ENCODE peak calls at places on chromosomes 1 and 21, in five cellular contexts. J, V, I, Y and K are unnamed samples.

GRCh38 chr1:174114788-174115448 is 44.4 kb upstream of the RABGAP1L start:
- DNase-seq in J (peak; percentile 59), I (peak; percentile 40), V (peak; percentile 74), Y (peak; percentile 59), K (peak; percentile 61)

GRCh38 chr1:115702993-115703392 is 61.2 kb downstream of the VANGL1 start:
- DNase-seq in Y (no peak), J (no peak), I (no peak), V (no peak), K (no peak)

GRCh38 chr1:107110346-107110745 is 30.5 kb upstream of the NTNG1 start:
- DNase-seq in V (no peak), Y (no peak), J (no peak), I (no peak), K (no peak)

GRCh38 chr1:212557739-212558664 is 50.6 kb upstream of the ATF3 start:
- DNase-seq in V (peak; percentile 70), Y (peak; percentile 32), J (peak; percentile 21), I (peak; percentile 8), K (no peak)

GRCh38 chr1:203204776-203205175 is 18.3 kb upstream of the CHI3L1 start:
- DNase-seq in J (no peak), Y (no peak), V (no peak), I (no peak), K (no peak)

GRCh38 chr1:159752135-159752580 is 28.6 kb upstream of the DUSP23 start:
- DNase-seq in I (peak; percentile 4), Y (no peak), V (peak; percentile 7), J (no peak), K (no peak)

GRCh38 chr1:53110370-53111072 is 31.9 kb downstream of the SLC1A7 start:
- DNase-seq in I (peak; percentile 66), V (peak; percentile 45), Y (no peak), J (no peak), K (no peak)

GRCh38 chr1:240611619-240612490 is at the start of gene GREM2:
- DNase-seq in Y (peak; percentile 86), J (peak; percentile 56), V (peak; percentile 74), I (peak; percentile 95), K (peak; percentile 70)

GRCh38 chr1:77536813-77537212 is 145.6 kb downstream of the ZZZ3 start:
- DNase-seq in I (peak; percentile 98), Y (no peak), J (no peak), V (no peak), K (no peak)

GRCh38 chr1:3564921-3565831 is 46.1 kb downstream of the MEGF6 start:
- DNase-seq in I (peak; percentile 10), Y (peak; percentile 56), V (peak; percentile 60), J (peak; percentile 57), K (peak; percentile 56)

DNA sequence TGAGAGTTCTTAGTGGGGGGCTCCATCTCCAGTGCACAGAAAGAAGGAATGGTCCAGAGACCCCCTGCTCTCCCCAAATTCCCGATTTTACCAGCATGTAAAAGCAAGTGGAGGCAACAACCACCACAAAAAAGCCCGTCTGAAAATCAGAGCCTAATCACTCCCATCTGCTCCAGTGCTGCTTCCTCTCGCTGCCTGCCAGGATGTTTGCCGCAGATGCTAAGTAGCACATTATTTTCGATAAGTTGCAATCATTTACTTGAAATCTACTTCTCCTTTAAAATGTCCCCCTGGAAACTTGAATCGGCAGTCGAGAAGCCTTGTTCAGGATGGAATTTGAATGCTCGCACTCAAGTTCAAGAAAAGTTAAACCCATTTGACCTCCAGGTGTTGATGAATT is 221.1 kb downstream of the PBX1 start:
- DNase-seq in V (no peak), J (no peak), I (peak; percentile 47), Y (no peak), K (no peak)
- H3K4me1 ChIP-seq in V (peaks cover 30% of the 10 kb centered on the region), J (peaks cover 15% of the 10 kb centered on the region), I (peaks cover 25% of the 10 kb centered on the region), Y (peaks cover 59% of the 10 kb centered on the region), K (no peaks in the 10 kb centered on the region)

GRCh38 chr1:33347650-33347992 is 26.7 kb upstream of the A3GALT2 start:
- DNase-seq in I (peak; percentile 27), Y (no peak), V (peak; percentile 53), J (no peak), K (no peak)
- H3K4me3 ChIP-seq in I (peak overlapping the region; percentile 98), Y (peak overlapping the region; percentile 98), V (peak overlapping the region; percentile 92), J (peak overlapping the region; percentile 11), K (no peak overlapping the region)

GRCh38 chr21:45135868-45136267 is 61.5 kb downstream of the ADARB1 start:
- DNase-seq in I (no peak), Y (no peak), J (no peak), V (no peak), K (no peak)

GRCh38 chr21:45137612-45137937 is 63.2 kb downstream of the ADARB1 start:
- DNase-seq in J (no peak), Y (no peak), I (no peak), V (no peak), K (no peak)

GRCh38 chr21:45136500-45136899 is 62.1 kb downstream of the ADARB1 start:
- DNase-seq in V (no peak), I (no peak), Y (no peak), J (no peak), K (no peak)

GRCh38 chr21:45138199-45139002 is 64.0 kb downstream of the ADARB1 start:
- DNase-seq in V (peak; percentile 84), I (peak; percentile 67), Y (peak; percentile 81), J (peak; percentile 59), K (peak; percentile 52)

GRCh38 chr21:45136927-45137611 is 62.7 kb downstream of the ADARB1 start:
- DNase-seq in J (peak; percentile 77), I (peak; percentile 90), Y (peak; percentile 93), V (peak; percentile 93), K (peak; percentile 75)
- H3K4me1 ChIP-seq in J (no peaks in the 10 kb centered on the region), I (peaks cover 36% of the 10 kb centered on the region), Y (peaks cover 14% of the 10 kb centered on the region), V (peaks cover 3% of the 10 kb centered on the region), K (no peaks in the 10 kb centered on the region)

GRCh38 chr1:231417503-231417902 is 4.6 kb downstream of the EGLN1 start:
- DNase-seq in I (no peak), V (no peak), Y (no peak), J (no peak), K (no peak)
- H3K4me3 ChIP-seq in I (peak overlapping the region; percentile 27), V (no peak overlapping the region), Y (peak overlapping the region; percentile 95), J (no peak overlapping the region), K (peak overlapping the region; percentile 1)

GRCh38 chr1:19395678-19396192 is 83.6 kb downstream of the SLC66A1 start:
- DNase-seq in J (no peak), V (no peak), Y (no peak), I (peak; percentile 83), K (no peak)

GRCh38 chr1:19397217-19397945 is 85.3 kb downstream of the SLC66A1 start:
- DNase-seq in V (no peak), Y (no peak), J (no peak), I (no peak), K (no peak)

GRCh38 chr1:19400189-19400588 is 85.2 kb downstream of the CAPZB start:
- DNase-seq in J (no peak), Y (peak; percentile 63), V (no peak), I (no peak), K (no peak)

GRCh38 chr1:19396280-19396679 is 84.2 kb downstream of the SLC66A1 start:
- DNase-seq in Y (no peak), V (no peak), J (no peak), I (no peak), K (no peak)

GRCh38 chr1:19398309-19398760 is 86.2 kb downstream of the SLC66A1 start:
- DNase-seq in Y (no peak), J (no peak), I (peak; percentile 99), V (peak; percentile 58), K (no peak)
- H3K4me1 ChIP-seq in Y (peaks cover 18% of the 10 kb centered on the region), J (peaks cover 14% of the 10 kb centered on the region), I (peaks cover 46% of the 10 kb centered on the region), V (peaks cover 16% of the 10 kb centered on the region), K (no peaks in the 10 kb centered on the region)

DNA sequence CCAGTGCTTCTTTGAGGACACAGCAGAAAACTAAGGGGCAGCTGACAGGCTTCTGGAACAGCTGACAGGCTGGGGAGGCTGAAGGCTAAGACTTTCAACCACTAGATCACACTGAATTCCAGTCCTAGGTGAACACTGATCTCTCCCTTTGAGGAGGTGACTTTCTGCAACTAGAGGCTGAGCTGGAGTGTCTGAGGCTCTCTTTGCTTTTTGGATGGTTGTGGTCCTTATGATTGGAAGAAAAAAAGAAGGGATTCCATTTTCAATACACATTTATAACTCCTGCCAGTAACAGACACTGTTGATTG is 1.4 kb downstream of the IL6R start:
- DNase-seq in Y (no peak), V (no peak), I (no peak), J (no peak), K (no peak)
- H3K4me3 ChIP-seq in Y (peak overlapping the region; percentile 44), V (peak overlapping the region; percentile 60), I (peak overlapping the region; percentile 72), J (no peak overlapping the region), K (no peak overlapping the region)

DNA sequence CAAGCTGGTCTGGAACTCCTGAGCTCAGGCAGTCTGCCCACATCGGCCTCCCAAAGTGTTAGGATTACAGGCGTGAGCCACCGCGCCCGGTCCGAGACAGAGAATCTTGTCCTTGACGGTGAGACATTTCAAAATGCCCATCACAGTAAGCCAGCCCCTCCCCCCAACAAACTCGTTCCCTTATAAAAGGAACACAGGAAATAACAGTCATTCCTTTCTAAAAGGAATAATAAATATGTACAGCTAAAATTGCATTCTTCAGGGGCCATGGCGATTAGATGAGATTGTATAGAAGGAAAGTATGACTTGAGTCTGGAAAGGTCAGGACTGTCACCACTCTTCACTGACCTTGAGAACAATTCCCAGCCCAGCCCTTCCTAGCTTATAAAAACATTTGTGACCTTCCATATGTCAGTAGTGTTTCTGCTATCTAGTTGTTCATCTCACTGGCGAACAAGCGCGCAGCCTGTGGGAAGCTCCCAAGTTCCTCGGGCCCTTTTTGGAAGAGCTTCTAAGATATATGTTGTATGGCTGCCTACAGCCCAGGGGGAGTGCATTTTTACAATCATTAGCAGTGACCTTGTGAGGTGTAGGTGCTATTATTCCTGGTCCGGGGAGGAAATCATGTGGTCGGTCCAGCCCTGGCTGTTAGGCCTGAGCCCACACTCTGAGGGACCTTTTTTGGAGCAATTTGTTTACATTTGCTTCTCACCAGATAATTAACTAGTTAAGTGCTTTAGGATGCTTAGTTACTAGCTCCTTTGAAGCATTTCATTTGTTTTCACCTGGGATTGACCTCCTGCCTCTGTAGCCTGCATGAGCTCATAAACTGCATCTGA is 8.7 kb downstream of the SZRD1 start:
- DNase-seq in Y (peak; percentile 38), J (no peak), V (no peak), I (peak; percentile 78), K (peak; percentile 19)
- H3K4me1 ChIP-seq in Y (peaks cover 17% of the 10 kb centered on the region), J (peaks cover 11% of the 10 kb centered on the region), V (peaks cover 38% of the 10 kb centered on the region), I (peaks cover 33% of the 10 kb centered on the region), K (peaks cover 18% of the 10 kb centered on the region)

DNA sequence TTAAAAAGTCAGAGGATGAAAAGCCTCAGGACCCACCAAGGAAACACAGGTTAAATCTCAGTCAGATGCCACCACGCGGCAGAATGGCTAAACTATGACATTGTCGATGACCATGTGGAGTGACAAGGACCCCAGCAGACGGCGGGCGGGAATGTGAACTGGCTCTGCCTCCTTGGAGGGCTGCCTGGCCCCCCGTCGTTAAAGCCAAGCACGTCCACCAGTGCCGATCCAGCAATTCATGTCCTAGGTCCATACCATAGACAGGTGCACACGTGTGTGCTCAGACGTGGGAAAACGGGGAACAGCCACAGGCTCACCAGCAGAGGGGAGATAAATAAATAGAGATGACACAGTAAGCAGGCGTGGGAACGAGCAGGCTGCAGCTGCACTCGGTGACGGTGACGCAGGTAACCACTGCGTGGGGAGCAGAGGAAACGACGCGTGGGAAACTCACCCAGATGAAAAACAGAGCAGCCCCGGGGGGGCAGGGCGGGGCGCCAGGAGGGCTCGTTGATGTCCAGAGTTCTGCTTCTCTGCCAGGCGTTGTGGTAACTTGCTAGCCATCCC is 28.3 kb upstream of the PCBP3 start:
- DNase-seq in Y (no peak), I (peak; percentile 31), J (no peak), V (no peak), K (no peak)
- H3K4me3 ChIP-seq in Y (no peak overlapping the region), I (no peak overlapping the region), J (peak overlapping the region; percentile 23), V (no peak overlapping the region), K (no peak overlapping the region)